ENCODE peak calls at places on chromosomes 4 and X, in four cellular contexts. F is Peyer's patch, P is mucosa of descending colon, C is cardiac muscle cell. K is an unnamed sample. For H3K36me3, the result is how much of the 10 kb centered on the place peaks cover.

GRCh38 chr4:115113382-115114106 is at the start of gene NDST4:
- DNase-seq in C (peak), P (peak), F (no peak), K (peak)

GRCh38 chrX:56233682-56234081 is 1.5 kb downstream of the KLF8 start:
- DNase-seq in P (peak), C (peak), F (peak), K (peak)

GRCh38 chr4:31737419-31737818 is 1017.2 kb downstream of the PCDH7 start:
- DNase-seq in C (peak), F (no peak), P (no peak), K (no peak)

GRCh38 chr4:153573881-153574807 is 108.0 kb downstream of the TMEM131L start:
- DNase-seq in F (peak), P (peak), C (peak), K (peak)

GRCh38 chr4:170716868-170717267 is 627.1 kb upstream of the AADAT start:
- DNase-seq in F (no peak), C (no peak), P (no peak), K (no peak)

GRCh38 chr4:95362906-95363578 is 185.7 kb downstream of the UNC5C start:
- DNase-seq in F (no peak), P (peak), C (peak), K (no peak)

GRCh38 chr4:95107635-95108034 is 349.9 kb downstream of the BMPR1B start:
- DNase-seq in C (no peak), F (no peak), P (no peak), K (peak)

GRCh38 chr4:41748074-41748787 is at the start of gene PHOX2B:
- DNase-seq in C (no peak), P (no peak), F (no peak), K (no peak)

GRCh38 chr4:97910005-97910404 is 233.3 kb downstream of the STPG2 start:
- DNase-seq in C (peak), P (no peak), F (no peak), K (peak)

GRCh38 chr4:932713-933070 is 432 bp downstream of the TMEM175 start:
- DNase-seq in F (peak), P (no peak), C (no peak), K (no peak)

GRCh38 chrX:16745659-16746058 is 26.2 kb downstream of the SYAP1 start:
- DNase-seq in C (no peak), F (no peak), P (no peak), K (no peak)

GRCh38 chrX:154023276-154024000 is 3.7 kb upstream of the IRAK1 start:
- DNase-seq in P (no peak), F (no peak), C (no peak), K (no peak)

GRCh38 chrX:150546711-150547153 is 21.7 kb upstream of the MTM1 start:
- DNase-seq in C (no peak), F (no peak), P (no peak), K (no peak)

GRCh38 chr4:78058591-78059523 is 1.7 kb downstream of the FRAS1 start:
- DNase-seq in P (peak), C (peak), F (peak), K (peak)

GRCh38 chrX:15946783-15947550 is 92.4 kb upstream of the AP1S2 start:
- DNase-seq in F (no peak), P (no peak), C (no peak), K (peak)

GRCh38 chrX:151973262-151973661 is 1.2 kb downstream of the GABRE start:
- DNase-seq in C (no peak), F (no peak), P (no peak), K (peak)

GRCh38 chr4:65668201-65669007 is 1.9 kb downstream of the EPHA5 start:
- DNase-seq in P (no peak), F (no peak), C (peak), K (no peak)

GRCh38 chr4:160159457-160159856 is 1056.6 kb downstream of the RAPGEF2 start:
- DNase-seq in C (no peak), F (no peak), P (no peak), K (no peak)

GRCh38 chrX:123860506-123860840 is 620 bp downstream of the XIAP start:
- DNase-seq in P (peak), C (no peak), F (peak), K (peak)

GRCh38 chrX:54182864-54183613 is at the start of gene FAM120C:
- DNase-seq in F (peak), P (peak), C (peak), K (peak)

GRCh38 chrX:48465336-48465933 is 4.6 kb downstream of the SLC38A5 start:
- DNase-seq in C (no peak), P (no peak), F (no peak), K (peak)

GRCh38 chr4:147407261-147408045 is 73.4 kb upstream of the EDNRA start:
- DNase-seq in P (no peak), C (no peak), F (no peak), K (no peak)

GRCh38 chrX:130984782-130985181 is 73.4 kb upstream of the ARHGAP36 start:
- DNase-seq in F (no peak), P (no peak), C (peak), K (no peak)

GRCh38 chr4:127498366-127498765 is 134.4 kb upstream of the INTU start:
- DNase-seq in F (no peak), C (no peak), P (no peak), K (no peak)

GRCh38 chrX:150119323-150119722 is 181.0 kb upstream of the EOLA2 start:
- DNase-seq in P (no peak), F (no peak), C (no peak), K (no peak)

GRCh38 chr4:5365071-5366008 is 314.1 kb downstream of the STK32B start:
- DNase-seq in F (no peak), P (peak), C (no peak), K (peak)

GRCh38 chr4:41645716-41646115 is 102.8 kb downstream of the PHOX2B start:
- DNase-seq in F (no peak), P (no peak), C (no peak), K (no peak)

GRCh38 chrX:40440841-40441240 is 139.9 kb upstream of the ATP6AP2 start:
- DNase-seq in P (no peak), F (no peak), C (no peak), K (no peak)

GRCh38 chrX:16882188-16882587 is 12.0 kb upstream of the RBBP7 start:
- DNase-seq in F (peak), P (peak), C (no peak), K (no peak)

GRCh38 chr4:86942185-86942666 is 7.4 kb downstream of the AFF1 start:
- DNase-seq in C (no peak), F (no peak), P (no peak), K (peak)

GRCh38 chr4:183201331-183201730 is 102.3 kb downstream of the WWC2 start:
- DNase-seq in C (no peak), F (no peak), P (no peak), K (peak)

GRCh38 chr4:45566896-45567603 is 556.8 kb downstream of the GABRG1 start:
- DNase-seq in P (no peak), C (no peak), F (no peak), K (no peak)

GRCh38 chrX:128106630-128107029 is 54.4 kb upstream of the ACTRT1 start:
- DNase-seq in C (peak), F (no peak), P (peak), K (peak)

GRCh38 chr4:139556071-139556734 is at the start of gene SETD7:
- DNase-seq in F (peak), C (peak), P (peak), K (peak)

GRCh38 chr4:139558235-139559094 is 2.4 kb upstream of the SETD7 start:
- DNase-seq in C (no peak), P (peak), F (no peak), K (no peak)

GRCh38 chr4:139557506-139558110 is 1.6 kb upstream of the SETD7 start:
- DNase-seq in C (no peak), F (no peak), P (peak), K (no peak)

GRCh38 chr4:139555705-139556070 is 331 bp downstream of the SETD7 start:
- DNase-seq in C (peak), F (peak), P (peak), K (no peak)

GRCh38 chr4:139556735-139557505 is 901 bp upstream of the SETD7 start:
- DNase-seq in P (peak), C (peak), F (peak), K (peak)
- TF ChIP-seq CTCF in P (no peak), C (no peak), F (no peak), K (peak)

GRCh38 chr4:92483341-92483740 is 179.6 kb downstream of the GRID2 start:
- DNase-seq in F (no peak), P (no peak), C (no peak), K (no peak)

GRCh38 chr4:92488496-92488895 is 184.7 kb downstream of the GRID2 start:
- DNase-seq in F (no peak), C (no peak), P (no peak), K (no peak)
- H3K36me3 ChIP-seq in F (under half), C (under half), P (under half), K (under half)

GRCh38 chr4:7909463-7909862 is 30.2 kb downstream of the AFAP1 start:
- DNase-seq in C (no peak), F (no peak), P (no peak), K (peak)

GRCh38 chr4:7912826-7913225 is 26.8 kb downstream of the AFAP1 start:
- DNase-seq in F (no peak), C (no peak), P (no peak), K (no peak)

GRCh38 chr4:7910721-7911015 is 29.0 kb downstream of the AFAP1 start:
- DNase-seq in P (no peak), F (no peak), C (no peak), K (no peak)

GRCh38 chr4:7909966-7910720 is 29.5 kb downstream of the AFAP1 start:
- DNase-seq in C (no peak), P (no peak), F (no peak), K (peak)

GRCh38 chr4:7911044-7911578 is 28.6 kb downstream of the AFAP1 start:
- DNase-seq in P (no peak), F (no peak), C (peak), K (peak)
- H3K4me3 ChIP-seq in P (no peak), F (no peak), C (no peak), K (no peak)

GRCh38 chrX:25721564-25721963 is 416.6 kb upstream of the MAGEB18 start:
- DNase-seq in C (peak), P (no peak), F (no peak), K (no peak)
- TF ChIP-seq CTCF in C (peak), P (no peak), F (no peak), K (peak)

DNA sequence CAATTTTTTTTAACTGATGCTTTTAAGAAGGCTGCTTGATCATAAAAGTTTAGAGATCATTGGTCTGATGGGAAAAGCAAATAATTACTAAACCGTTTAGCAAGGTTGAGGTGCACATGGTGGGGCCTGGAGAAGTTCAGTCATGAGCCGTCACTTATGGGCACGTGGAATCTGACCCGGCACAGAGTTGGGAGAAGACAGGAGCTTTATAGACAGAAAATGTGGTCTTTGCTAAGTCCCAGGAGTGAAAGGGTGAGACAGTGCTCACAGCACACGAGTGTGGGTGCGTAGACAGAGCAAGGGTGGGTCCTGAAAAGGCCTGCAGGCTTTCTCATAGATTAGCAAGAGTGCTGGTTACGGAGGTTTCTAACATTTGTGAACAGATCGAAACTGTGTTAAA is 43.8 kb downstream of the HTT start:
- DNase-seq in P (no peak), F (no peak), C (no peak), K (no peak)
- H3K36me3 ChIP-seq in P (under half), F (under half), C (under half), K (under half)

DNA sequence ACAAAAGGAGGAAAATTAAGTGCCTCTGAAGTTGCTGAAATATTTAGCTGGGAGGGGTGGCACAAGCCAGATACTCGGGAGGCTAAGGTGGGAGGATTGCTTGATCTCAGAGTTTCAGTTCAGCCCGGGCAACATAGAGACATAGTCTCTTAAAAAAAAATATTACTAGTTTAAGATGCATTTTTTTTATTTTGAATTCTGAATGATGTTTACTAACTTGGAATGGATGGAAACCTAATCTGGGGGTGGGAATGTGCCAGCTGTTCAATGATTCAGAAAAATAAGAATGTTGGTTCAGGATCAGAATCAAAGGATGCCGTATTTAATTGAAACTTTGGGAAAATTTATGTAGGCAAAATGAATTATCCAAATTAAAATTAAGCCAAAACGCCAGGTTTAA is 167.2 kb upstream of the ANK2 start:
- DNase-seq in C (no peak), F (no peak), P (no peak), K (no peak)
- H3K4me3 ChIP-seq in C (no peak), F (no peak), P (no peak), K (no peak)

GRCh38 chr4:99205104-99205979 is 13.7 kb downstream of the ADH6 start:
- DNase-seq in C (peak), F (peak), P (peak), K (peak)
- TF ChIP-seq CTCF in C (peak), F (no peak), P (no peak), K (no peak)

GRCh38 chr4:125021189-125021588 is 293.6 kb upstream of the FAT4 start:
- DNase-seq in P (no peak), F (no peak), C (no peak), K (peak)

GRCh38 chr4:125020089-125021034 is 294.4 kb upstream of the FAT4 start:
- DNase-seq in F (no peak), C (no peak), P (no peak), K (no peak)

GRCh38 chr4:125011646-125012045 is 299.1 kb upstream of the ANKRD50 start:
- DNase-seq in C (no peak), F (no peak), P (no peak), K (peak)

GRCh38 chr4:125013891-125014290 is 300.9 kb upstream of the FAT4 start:
- DNase-seq in C (peak), F (no peak), P (no peak), K (peak)

GRCh38 chr4:125016892-125017299 is 297.9 kb upstream of the FAT4 start:
- DNase-seq in C (peak), P (no peak), F (no peak), K (no peak)
- H3K36me3 ChIP-seq in C (under half), P (under half), F (under half), K (under half)

K was measured in bronchial epithelial cell.